ENCODE peak calls at places on chromosomes 4 and X, in nine cellular contexts. J is K562; Q is right cardiac atrium; A is suprapubic skin; R is CD8-positive, alpha-beta memory T cell; M is IMR-90; I is HL-60; D is CD8-positive, alpha-beta T cell; K is spleen. G is an unnamed sample.

GRCh38 chr4:144666539-144667175 is 20.7 kb downstream of the HHIP start:
- DNase-seq in K (no peak), I (no peak), R (no peak), Q (no peak), A (no peak), M (peak), D (no peak), J (no peak), G (no peak)

GRCh38 chr4:153573881-153574807 is 108.0 kb downstream of the TMEM131L start:
- DNase-seq in I (peak), R (peak), A (no peak), Q (peak), J (peak), D (peak), M (peak), K (peak), G (no peak)

GRCh38 chr4:122716825-122717448 is 15.6 kb upstream of the BBS12 start:
- DNase-seq in D (peak), R (peak), Q (peak), J (peak), A (no peak), K (no peak), M (peak), I (peak), G (peak)

GRCh38 chrX:32408389-32408788 is 803.0 kb downstream of the DMD start:
- DNase-seq in I (peak), M (no peak), R (peak), K (no peak), J (no peak), D (no peak), Q (no peak), A (no peak), G (no peak)

GRCh38 chrX:111511477-111511876 is at the start of gene SERTM2:
- DNase-seq in I (peak), Q (no peak), K (no peak), A (no peak), J (peak), D (no peak), M (peak), R (no peak), G (no peak)

GRCh38 chr4:53640576-53641459 is 49.5 kb upstream of the LNX1 start:
- DNase-seq in A (no peak), Q (no peak), I (no peak), D (no peak), M (no peak), J (no peak), K (no peak), R (no peak), G (no peak)

GRCh38 chrX:41468647-41469323 is 21.6 kb downstream of the NYX start:
- DNase-seq in I (no peak), J (no peak), A (no peak), K (peak), Q (no peak), R (no peak), M (peak), D (no peak), G (no peak)

GRCh38 chr4:108743021-108743420 is 19.8 kb downstream of the ETNPPL start:
- DNase-seq in R (no peak), K (no peak), D (no peak), I (no peak), A (no peak), Q (no peak), M (no peak), J (no peak), G (no peak)

GRCh38 chr4:83905952-83906351 is 370.0 kb downstream of the GPAT3 start:
- DNase-seq in M (no peak), D (no peak), J (no peak), R (no peak), Q (peak), K (no peak), A (no peak), I (peak), G (no peak)

GRCh38 chr4:160523236-160523635 is 1420.4 kb downstream of the RAPGEF2 start:
- DNase-seq in D (no peak), I (no peak), Q (no peak), R (no peak), J (no peak), K (no peak), M (no peak), A (no peak), G (no peak)

GRCh38 chr4:38310446-38311043 is 350.3 kb downstream of the PTTG2 start:
- DNase-seq in J (no peak), Q (no peak), I (peak), A (no peak), R (peak), M (no peak), D (peak), K (no peak), G (no peak)

GRCh38 chr4:152308925-152309324 is 227.0 kb downstream of the FBXW7 start:
- DNase-seq in K (no peak), A (no peak), Q (no peak), D (no peak), M (no peak), I (no peak), J (no peak), R (no peak), G (no peak)

GRCh38 chrX:2710041-2710471 is 19.0 kb downstream of the CD99 start:
- DNase-seq in I (peak), K (peak), A (peak), D (no peak), J (no peak), Q (no peak), R (no peak), M (peak), G (no peak)

GRCh38 chrX:105273326-105273725 is 52.8 kb upstream of the TEX13A start:
- DNase-seq in R (no peak), D (no peak), I (no peak), Q (no peak), A (no peak), M (no peak), K (no peak), J (no peak), G (no peak)
- H3K27ac ChIP-seq in R (no peak), D (no peak), I (no peak), Q (no peak), A (no peak), M (no peak), K (no peak), J (no peak), G (no peak)

DNA sequence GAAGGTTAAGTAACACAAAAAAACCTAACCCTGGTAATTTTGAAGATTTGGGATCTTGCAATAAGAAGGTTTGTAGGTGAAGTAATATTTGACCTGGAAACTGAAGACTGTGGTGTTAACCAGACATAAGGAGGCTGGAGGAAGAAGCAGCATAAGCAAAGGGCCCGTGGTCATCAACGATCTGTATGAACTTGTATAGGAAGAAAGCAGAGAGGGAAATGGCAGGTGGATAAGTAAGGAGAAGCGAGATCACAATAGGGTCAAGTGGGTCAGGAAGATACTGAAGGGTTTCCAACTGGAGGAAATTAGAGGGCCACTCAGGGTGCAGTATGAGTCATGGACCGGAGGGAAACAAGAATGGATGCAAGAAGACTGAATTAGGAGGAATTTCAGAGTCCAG is 103.8 kb upstream of the SORBS2 start:
- DNase-seq in K (no peak), I (no peak), D (no peak), R (no peak), Q (no peak), M (no peak), A (no peak), J (no peak), G (no peak)
- H3K27ac ChIP-seq in K (peak), I (no peak), D (no peak), R (no peak), Q (no peak), M (no peak), A (no peak), J (no peak), G (no peak)

DNA sequence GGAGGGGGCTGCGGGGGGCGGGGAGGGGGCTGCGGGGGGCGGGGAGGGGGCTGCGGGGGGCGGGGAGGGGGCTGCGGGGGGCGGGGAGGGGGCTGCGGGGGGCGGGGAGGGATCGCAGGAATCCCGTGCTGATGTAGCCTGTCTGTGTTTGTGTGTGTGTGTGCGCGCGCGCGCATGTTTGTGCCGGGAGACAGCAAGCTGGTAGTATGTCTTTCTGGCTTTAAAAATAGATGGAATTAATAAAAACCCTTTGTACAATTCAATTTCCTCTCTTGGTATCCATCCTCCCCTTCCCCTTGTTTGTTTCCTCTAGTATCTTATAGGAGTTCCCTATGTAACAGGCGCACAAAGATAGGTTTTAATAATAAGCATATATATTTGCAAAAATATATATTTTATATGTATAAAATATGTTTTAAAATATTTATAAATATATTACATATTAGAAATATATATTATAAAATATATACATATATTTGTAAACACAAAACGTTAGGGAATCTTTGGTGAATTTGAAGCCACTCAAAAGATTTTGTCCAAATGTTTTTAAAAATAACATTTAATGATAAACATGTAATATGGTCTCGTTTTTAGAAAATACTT is 782 bp downstream of the ARHGAP24 start:
- DNase-seq in Q (peak), D (no peak), J (no peak), K (no peak), I (peak), A (no peak), R (no peak), M (no peak), G (no peak)
- H3K27ac ChIP-seq in Q (no peak), D (no peak), J (no peak), K (peak), I (peak), A (peak), R (no peak), M (no peak), G (peak)

GRCh38 chr4:130029442-130029841 is 933.5 kb downstream of the C4orf33 start:
- DNase-seq in R (no peak), Q (no peak), D (no peak), K (no peak), A (no peak), I (no peak), J (no peak), M (no peak), G (no peak)
- H3K27ac ChIP-seq in R (no peak), Q (no peak), D (no peak), K (no peak), A (no peak), I (no peak), J (no peak), M (no peak), G (no peak)

GRCh38 chr4:6840062-6840976 is 57.8 kb downstream of the KIAA0232 start:
- DNase-seq in J (peak), Q (no peak), M (peak), D (no peak), A (no peak), I (no peak), R (no peak), K (no peak), G (no peak)
- H3K27ac ChIP-seq in J (peak), Q (peak), M (no peak), D (no peak), A (no peak), I (no peak), R (no peak), K (peak), G (no peak)

G was measured in epithelial cell of prostate.